ENCODE peak calls at places on chromosomes 1 and 21, in seven cellular contexts. O is fibroblast of pulmonary artery, T is glutamatergic neuron, M is H9, K is progenitor cell of endocrine pancreas, R is stomach, P is PC-3. S is an unnamed sample.

GRCh38 chr1:109214695-109215623 is 1.2 kb downstream of the SARS1 start:
- DNase-seq in O (peak; percentile 88), T (peak; percentile 61), M (no peak), K (no peak), R (peak; percentile 40), P (peak; percentile 54), S (no peak)

GRCh38 chr21:39463308-39463707 is 11.5 kb downstream of the SH3BGR start:
- DNase-seq in O (no peak), T (no peak), M (no peak), K (no peak), R (no peak), P (no peak), S (no peak)

GRCh38 chr21:31509108-31510017 is 150.1 kb upstream of the SOD1 start:
- DNase-seq in O (peak; percentile 14), T (no peak), M (peak; percentile 78), K (no peak), R (no peak), P (peak; percentile 81), S (peak; percentile 23)

GRCh38 chr1:114023377-114023776 is 44.1 kb downstream of the OLFML3 start:
- DNase-seq in O (no peak), T (no peak), M (no peak), K (no peak), R (no peak), P (no peak), S (no peak)

GRCh38 chr1:149877211-149877946 is 22.0 kb upstream of the BOLA1 start:
- DNase-seq in O (no peak), T (no peak), M (no peak), K (no peak), R (no peak), P (no peak), S (no peak)

GRCh38 chr1:156691665-156692408 is 13.5 kb downstream of the CRABP2 start:
- DNase-seq in O (no peak), T (peak; percentile 50), M (no peak), K (no peak), R (no peak), P (peak; percentile 71), S (peak; percentile 49)

GRCh38 chr1:6625579-6626149 is 996 bp downstream of the THAP3 start:
- DNase-seq in O (peak; percentile 60), T (no peak), M (no peak), K (no peak), R (peak; percentile 38), P (peak; percentile 57), S (peak; percentile 31)

GRCh38 chr1:47436979-47437517 is 796 bp upstream of the FOXD2 start:
- DNase-seq in O (peak; percentile 48), T (peak; percentile 48), M (no peak), K (no peak), R (no peak), P (peak; percentile 24), S (peak; percentile 34)

GRCh38 chr1:9766759-9767442 is 56.9 kb downstream of the CLSTN1 start:
- DNase-seq in O (peak; percentile 96), T (no peak), M (no peak), K (no peak), R (no peak), P (peak; percentile 96), S (no peak)

GRCh38 chr1:29782846-29783500 is 546.7 kb downstream of the PTPRU start:
- DNase-seq in O (no peak), T (no peak), M (no peak), K (no peak), R (no peak), P (no peak), S (no peak)

GRCh38 chr1:9901148-9902059 is 8.7 kb downstream of the CTNNBIP1 start:
- DNase-seq in O (no peak), T (no peak), M (no peak), K (no peak), R (peak; percentile 69), P (no peak), S (no peak)

GRCh38 chr21:39016740-39017315 is 166.4 kb downstream of the PSMG1 start:
- DNase-seq in O (no peak), T (no peak), M (no peak), K (no peak), R (no peak), P (no peak), S (no peak)

GRCh38 chr1:20731057-20731991 is 1.2 kb downstream of the SH2D5 start:
- DNase-seq in O (no peak), T (no peak), M (no peak), K (no peak), R (no peak), P (no peak), S (no peak)

GRCh38 chr1:11847667-11848445 is at the start of gene NPPA:
- DNase-seq in O (no peak), T (no peak), M (no peak), K (no peak), R (no peak), P (no peak), S (no peak)

GRCh38 chr1:32240140-32240951 is 6.7 kb upstream of the FAM167B start:
- DNase-seq in O (peak; percentile 38), T (peak; percentile 67), M (peak; percentile 97), K (peak; percentile 84), R (peak; percentile 88), P (peak; percentile 75), S (peak; percentile 45)

GRCh38 chr1:171863531-171863930 is 22.2 kb downstream of the DNM3 start:
- DNase-seq in O (no peak), T (no peak), M (no peak), K (no peak), R (no peak), P (no peak), S (no peak)

GRCh38 chr1:3029991-3030662 is 8.9 kb downstream of the ACTRT2 start:
- DNase-seq in O (no peak), T (no peak), M (peak; percentile 10), K (no peak), R (no peak), P (no peak), S (no peak)

GRCh38 chr1:108505766-108506075 is 54.2 kb upstream of the EEIG2 start:
- DNase-seq in O (no peak), T (no peak), M (no peak), K (no peak), R (no peak), P (no peak), S (no peak)

GRCh38 chr21:36385233-36385908 is at the start of gene CHAF1B:
- DNase-seq in O (peak; percentile 72), T (peak; percentile 82), M (peak; percentile 83), K (peak; percentile 79), R (peak; percentile 85), P (peak; percentile 94), S (peak; percentile 89)

GRCh38 chr21:36385909-36386642 is 884 bp downstream of the CHAF1B start:
- DNase-seq in O (peak; percentile 14), T (no peak), M (no peak), K (no peak), R (no peak), P (peak; percentile 23), S (no peak)

GRCh38 chr21:36388076-36388475 is 2.9 kb downstream of the CHAF1B start:
- DNase-seq in O (no peak), T (no peak), M (no peak), K (no peak), R (no peak), P (no peak), S (no peak)

GRCh38 chr21:36384885-36385232 is 333 bp upstream of the CHAF1B start:
- DNase-seq in O (no peak), T (no peak), M (no peak), K (no peak), R (no peak), P (no peak), S (no peak)

DNA sequence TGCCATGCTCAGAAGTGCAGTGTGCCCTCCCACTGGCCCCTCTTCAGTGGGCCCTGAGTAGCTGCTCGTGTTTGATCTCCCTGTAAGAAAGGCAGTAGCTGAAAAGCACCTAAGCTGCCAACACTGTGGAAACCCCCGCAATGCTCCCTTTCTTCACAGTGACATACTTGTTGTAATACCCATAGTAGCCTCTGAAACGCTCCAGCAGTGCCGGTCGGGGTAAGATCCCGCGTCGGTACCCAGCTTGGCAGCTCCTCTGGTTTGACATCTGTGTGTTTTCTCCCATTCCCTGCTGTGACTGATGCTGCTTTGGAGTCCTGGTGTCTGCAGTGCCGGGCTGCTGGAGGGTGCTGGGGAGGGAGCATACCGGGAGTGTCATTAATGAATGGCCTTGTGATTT is 3.6 kb downstream of the CHAF1B start:
- DNase-seq in O (peak; percentile 57), T (peak; percentile 29), M (peak; percentile 64), K (no peak), R (no peak), P (no peak), S (no peak)
- TF ChIP-seq CTCF in O (peak; percentile 20), T (no peak), M (peak; percentile 46), K (peak; percentile 40), R (no peak), P (no peak), S (no peak)

GRCh38 chr21:25872271-25872670 is 137.5 kb downstream of the GABPA start:
- DNase-seq in O (no peak), T (no peak), M (peak; percentile 61), K (no peak), R (no peak), P (no peak), S (no peak)

GRCh38 chr21:25870084-25870483 is 135.3 kb downstream of the GABPA start:
- DNase-seq in O (no peak), T (no peak), M (no peak), K (no peak), R (no peak), P (no peak), S (no peak)

GRCh38 chr21:25867041-25867440 is 132.3 kb downstream of the GABPA start:
- DNase-seq in O (no peak), T (no peak), M (no peak), K (no peak), R (no peak), P (no peak), S (no peak)

DNA sequence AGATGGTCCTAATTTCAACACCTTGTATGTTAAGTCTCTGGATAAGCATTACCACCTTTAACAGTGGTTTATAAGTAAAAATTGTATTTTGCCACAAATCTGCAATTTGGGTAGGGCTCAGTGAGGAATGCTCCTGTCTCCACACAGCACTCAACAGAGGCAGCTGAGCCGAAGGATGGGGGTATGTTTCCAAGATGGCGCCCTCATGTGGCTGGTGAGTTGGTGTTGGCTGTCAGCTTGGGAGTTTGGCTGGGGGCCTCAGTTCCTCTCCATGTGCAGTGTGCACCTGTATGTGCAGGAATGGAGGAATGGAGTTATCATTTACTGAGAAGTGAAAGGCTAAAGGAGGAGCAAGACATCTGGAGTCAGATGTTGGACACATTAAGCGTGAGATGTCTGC is 136.8 kb downstream of the GABPA start:
- DNase-seq in O (no peak), T (no peak), M (peak; percentile 45), K (no peak), R (no peak), P (peak; percentile 17), S (peak; percentile 22)
- TF ChIP-seq CTCF in O (peak; percentile 5), T (no peak), M (peak; percentile 56), K (no peak), R (no peak), P (peak; percentile 48), S (no peak)

DNA sequence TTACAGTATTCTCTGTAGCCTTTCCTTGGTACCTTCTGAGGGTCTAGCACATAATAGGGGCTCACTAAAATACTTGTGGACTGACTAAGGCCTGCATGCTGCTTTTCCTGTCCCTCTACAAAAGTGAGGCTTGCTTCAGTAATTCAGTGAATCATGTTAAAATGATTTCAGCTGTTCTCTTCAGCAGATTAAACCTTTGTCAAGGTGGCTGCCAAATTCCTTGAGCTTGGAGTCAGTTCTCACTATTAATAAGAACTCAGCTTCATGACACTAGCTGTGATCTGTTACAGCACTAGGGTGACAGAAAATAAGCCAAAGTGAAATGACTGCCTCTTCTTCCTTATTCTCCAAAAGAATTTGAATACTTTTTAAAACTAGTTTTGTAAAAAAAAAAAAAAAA is 128.8 kb downstream of the KCNN3 start:
- DNase-seq in O (peak; percentile 39), T (no peak), M (no peak), K (no peak), R (no peak), P (no peak), S (no peak)
- TF ChIP-seq CTCF in O (no peak), T (no peak), M (no peak), K (no peak), R (no peak), P (no peak), S (no peak)

GRCh38 chr1:117828206-117828605 is 101.2 kb downstream of the GDAP2 start:
- DNase-seq in O (peak; percentile 85), T (peak; percentile 23), M (no peak), K (no peak), R (no peak), P (no peak), S (no peak)
- TF ChIP-seq CTCF in O (no peak), T (no peak), M (no peak), K (no peak), R (no peak), P (no peak), S (no peak)

S was measured in endothelial cell.